ENCODE peak calls at places on chromosomes 3 and 15, in nine cellular contexts. G is heart left ventricle, C is stomach, V is esophagus squamous epithelium, P is ovary, H is uterus, I is A549, U is transverse colon, Q is thyroid gland. N is an unnamed sample.
A peak's percentile ranks its signal among the peaks of the same experiment; 100 is the strongest.

GRCh38 chr3:123258811-123259420 is 57.2 kb downstream of the SEC22A start:
- DNase-seq in C (no peak), H (no peak), P (no peak), G (no peak), U (no peak), I (peak; percentile 22), Q (no peak), V (no peak), N (no peak)

GRCh38 chr15:83278191-83278590 is 6.3 kb downstream of the BNC1 start:
- DNase-seq in V (no peak), H (no peak), P (no peak), U (no peak), I (no peak), G (no peak), C (no peak), Q (no peak), N (no peak)

GRCh38 chr3:159080236-159080635 is 278.4 kb downstream of the MFSD1 start:
- DNase-seq in C (no peak), V (no peak), G (no peak), I (no peak), P (no peak), Q (no peak), U (no peak), H (no peak), N (no peak)

GRCh38 chr3:38653685-38654537 is 4.4 kb upstream of the SCN5A start:
- DNase-seq in P (no peak), G (no peak), V (no peak), I (no peak), U (no peak), Q (no peak), H (no peak), C (no peak), N (no peak)

GRCh38 chr3:31343075-31343474 is 189.7 kb upstream of the STT3B start:
- DNase-seq in V (no peak), H (no peak), Q (no peak), C (no peak), I (no peak), P (no peak), G (no peak), U (no peak), N (no peak)

GRCh38 chr3:170563712-170564423 is 22.0 kb downstream of the SLC7A14 start:
- DNase-seq in Q (no peak), H (no peak), P (no peak), U (no peak), C (no peak), G (no peak), V (no peak), I (no peak), N (peak; percentile 42)

GRCh38 chr3:173814809-173815208 is 417.3 kb downstream of the NLGN1 start:
- DNase-seq in U (no peak), I (no peak), P (no peak), G (no peak), V (no peak), Q (no peak), H (no peak), C (no peak), N (no peak)

GRCh38 chr3:112109313-112109712 is 23.1 kb downstream of the C3orf52 start:
- DNase-seq in U (no peak), H (no peak), Q (no peak), P (no peak), G (no peak), C (no peak), I (no peak), V (no peak), N (no peak)

GRCh38 chr3:107525101-107525953 is 2.6 kb downstream of the BBX start:
- DNase-seq in C (peak; percentile 27), U (peak; percentile 23), I (no peak), V (no peak), P (peak; percentile 36), H (no peak), G (peak; percentile 51), Q (peak; percentile 59), N (peak; percentile 23)

GRCh38 chr15:68328485-68328884 is 50.9 kb downstream of the FEM1B start:
- DNase-seq in V (no peak), P (no peak), C (no peak), Q (no peak), I (no peak), G (no peak), H (no peak), U (no peak), N (no peak)

GRCh38 chr15:25862469-25863066 is 559 bp downstream of the ATP10A start:
- DNase-seq in G (no peak), U (no peak), H (no peak), P (no peak), V (no peak), I (no peak), C (peak; percentile 36), Q (no peak), N (no peak)

GRCh38 chr3:171313702-171314101 is 146.5 kb downstream of the TNIK start:
- DNase-seq in V (no peak), Q (no peak), C (no peak), U (no peak), P (no peak), I (no peak), H (no peak), G (no peak), N (no peak)

GRCh38 chr15:95581595-95581994 is 748.9 kb upstream of the NR2F2 start:
- DNase-seq in I (no peak), U (no peak), C (no peak), G (no peak), H (no peak), V (no peak), Q (no peak), P (no peak), N (no peak)

GRCh38 chr3:133469140-133469731 is 69.4 kb downstream of the BFSP2 start:
- DNase-seq in G (no peak), V (no peak), H (no peak), Q (peak; percentile 59), P (no peak), U (no peak), C (no peak), I (no peak), N (no peak)

GRCh38 chr15:89221543-89221942 is at the start of gene RLBP1:
- DNase-seq in Q (no peak), I (no peak), U (no peak), H (no peak), P (no peak), C (no peak), G (no peak), V (no peak), N (no peak)

GRCh38 chr3:49611714-49612113 is 57.4 kb downstream of the BSN start:
- DNase-seq in P (no peak), U (no peak), H (no peak), I (no peak), G (no peak), V (no peak), Q (no peak), C (no peak), N (no peak)

GRCh38 chr3:8562081-8562595 is 60.5 kb downstream of the LMCD1 start:
- DNase-seq in G (no peak), P (no peak), Q (no peak), I (no peak), C (no peak), H (no peak), V (no peak), U (no peak), N (no peak)

GRCh38 chr15:52247032-52247431 is 48.6 kb downstream of the MYO5C start:
- DNase-seq in I (no peak), C (no peak), P (no peak), Q (no peak), V (no peak), U (no peak), H (no peak), G (no peak), N (no peak)

GRCh38 chr15:36422631-36423030 is 156.8 kb upstream of the CDIN1 start:
- DNase-seq in Q (no peak), H (no peak), U (no peak), V (no peak), P (no peak), G (no peak), C (no peak), I (no peak), N (no peak)

GRCh38 chr3:14301558-14301957 is 100.8 kb upstream of the SLC6A6 start:
- DNase-seq in H (peak; percentile 67), U (peak; percentile 31), I (no peak), C (no peak), P (peak; percentile 48), V (no peak), Q (no peak), G (no peak), N (no peak)
- TF ChIP-seq POLR2A in H (no peak), U (no peak), I (no peak), C (no peak), P (no peak), V (no peak), Q (no peak), G (no peak), N (no peak)

DNA sequence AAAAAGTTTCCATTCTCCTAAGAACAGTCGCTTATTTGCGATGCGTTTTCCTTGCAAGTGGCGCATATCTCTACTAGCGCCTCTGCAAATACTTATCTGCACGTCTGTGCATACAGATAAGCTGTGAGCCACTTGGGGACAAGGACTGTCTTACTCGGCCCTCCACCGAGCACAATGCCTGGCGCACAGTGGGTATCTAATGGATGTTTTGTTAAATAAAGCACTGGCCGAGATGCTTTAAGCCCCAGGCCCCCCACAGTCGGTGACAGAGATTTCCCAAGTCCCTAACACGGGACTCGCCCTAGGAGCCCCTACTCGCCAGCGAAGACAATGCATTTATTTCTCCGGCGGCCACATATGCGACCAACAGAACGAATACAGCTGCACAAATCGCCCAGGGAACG is 503 bp downstream of the HLTF start:
- DNase-seq in V (no peak), P (no peak), C (no peak), Q (no peak), I (peak; percentile 35), U (no peak), H (no peak), G (no peak), N (no peak)
- TF ChIP-seq POLR2A in V (no peak), P (no peak), C (no peak), Q (no peak), I (no peak), U (no peak), H (no peak), G (no peak), N (no peak)

GRCh38 chr15:73633111-73633990 is at the start of gene NPTN:
- DNase-seq in I (peak; percentile 96), C (peak; percentile 99), H (peak; percentile 98), P (peak; percentile 98), V (peak; percentile 87), G (peak; percentile 99), Q (peak; percentile 98), U (peak; percentile 99), N (peak; percentile 76)
- TF ChIP-seq POLR2A in I (peak; percentile 87), C (peak; percentile 5), H (peak; percentile 83), P (peak; percentile 26), V (no peak), G (no peak), Q (peak; percentile 83), U (peak; percentile 86), N (peak; percentile 68)

DNA sequence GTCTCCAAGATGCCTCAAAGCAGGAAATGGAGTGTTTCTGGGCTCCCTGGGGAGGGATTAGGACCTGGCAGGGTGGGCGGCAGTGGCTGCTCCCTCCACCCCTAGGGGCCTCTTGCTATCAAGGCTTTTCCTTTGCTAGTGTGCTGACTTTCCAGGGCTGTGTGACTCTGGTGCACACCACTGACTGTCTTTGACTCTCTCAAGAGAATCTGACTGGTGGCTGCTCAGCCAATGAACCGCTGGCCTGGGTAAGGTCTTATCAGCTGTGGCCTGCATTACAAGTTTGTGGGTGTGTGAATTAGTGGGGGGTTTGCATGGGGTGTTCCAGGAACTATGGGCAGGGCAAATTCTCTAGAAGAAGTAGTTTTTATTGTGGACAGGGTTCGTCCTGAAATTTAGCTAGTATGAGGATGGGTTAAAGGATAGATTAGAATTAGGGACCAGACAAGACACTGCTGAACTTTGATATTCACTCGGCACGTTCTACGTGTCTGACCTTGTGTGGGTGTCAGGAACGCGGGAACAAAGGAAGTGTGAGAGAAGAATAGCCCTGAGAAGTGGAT is 29.5 kb downstream of the SIAH2 start:
- DNase-seq in Q (no peak), V (no peak), H (no peak), G (no peak), P (no peak), C (no peak), U (no peak), I (no peak), N (no peak)
- TF ChIP-seq POLR2A in Q (no peak), V (no peak), H (no peak), G (no peak), P (no peak), C (no peak), U (no peak), I (no peak), N (no peak)

N was measured in H54.